ENCODE peak calls at places on chromosomes 7 and 10, in ten cellular contexts. Z, H, F, S, M, N, C, W, L and J are unnamed samples.

GRCh38 chr7:151256410-151257045 is 8.0 kb upstream of the SMARCD3 start:
- DNase-seq in Z (peak; percentile 57), H (no peak), F (no peak), S (no peak), M (no peak), N (no peak), C (no peak), W (no peak), L (no peak), J (no peak)

GRCh38 chr7:157476654-157477549 is 140.1 kb downstream of the DNAJB6 start:
- DNase-seq in Z (no peak), H (no peak), F (no peak), S (no peak), M (peak; percentile 37), N (no peak), C (no peak), W (no peak), L (no peak), J (no peak)

GRCh38 chr10:90801608-90802007 is 56.2 kb downstream of the HTR7 start:
- DNase-seq in Z (no peak), H (no peak), F (no peak), S (no peak), M (no peak), N (no peak), C (no peak), W (no peak), L (no peak), J (no peak)

GRCh38 chr7:80467069-80467468 is 44.8 kb downstream of the GNAT3 start:
- DNase-seq in Z (no peak), H (no peak), F (no peak), S (no peak), M (no peak), N (no peak), C (no peak), W (no peak), L (no peak), J (peak; percentile 89)

GRCh38 chr10:7161484-7162283 is 249.2 kb downstream of the SFMBT2 start:
- DNase-seq in Z (no peak), H (no peak), F (no peak), S (no peak), M (no peak), N (no peak), C (no peak), W (no peak), L (no peak), J (peak; percentile 2)

GRCh38 chr7:103142494-103142893 is 6.4 kb downstream of the NAPEPLD start:
- DNase-seq in Z (no peak), H (no peak), F (no peak), S (no peak), M (no peak), N (no peak), C (no peak), W (no peak), L (no peak), J (no peak)

GRCh38 chr10:90859321-90859751 is 1.5 kb upstream of the HTR7 start:
- DNase-seq in Z (no peak), H (no peak), F (no peak), S (no peak), M (no peak), N (no peak), C (no peak), W (no peak), L (no peak), J (peak; percentile 83)

GRCh38 chr10:69960606-69961167 is 92.0 kb upstream of the MACROH2A2 start:
- DNase-seq in Z (no peak), H (no peak), F (no peak), S (no peak), M (no peak), N (no peak), C (no peak), W (no peak), L (no peak), J (no peak)

GRCh38 chr10:50312464-50313437 is 61.4 kb upstream of the ASAH2 start:
- DNase-seq in Z (no peak), H (no peak), F (no peak), S (no peak), M (no peak), N (no peak), C (no peak), W (no peak), L (no peak), J (peak; percentile 59)

GRCh38 chr7:29194594-29195417 is at the start of gene CHN2:
- DNase-seq in Z (peak; percentile 64), H (peak; percentile 32), F (peak; percentile 14), S (peak; percentile 66), M (peak; percentile 82), N (peak; percentile 18), C (peak; percentile 54), W (peak; percentile 42), L (peak; percentile 48), J (no peak)

GRCh38 chr7:105046414-105046813 is 32.4 kb downstream of the KMT2E start:
- DNase-seq in Z (no peak), H (no peak), F (no peak), S (no peak), M (no peak), N (no peak), C (no peak), W (no peak), L (no peak), J (peak; percentile 36)

GRCh38 chr10:12728569-12728968 is 272.9 kb downstream of the CCDC3 start:
- DNase-seq in Z (peak; percentile 34), H (no peak), F (no peak), S (no peak), M (no peak), N (no peak), C (no peak), W (no peak), L (no peak), J (no peak)

GRCh38 chr7:99036531-99037175 is 107.3 kb downstream of the SMURF1 start:
- DNase-seq in Z (peak; percentile 63), H (no peak), F (no peak), S (no peak), M (no peak), N (no peak), C (peak; percentile 64), W (peak; percentile 20), L (peak; percentile 42), J (peak; percentile 18)

GRCh38 chr10:58578366-58578765 is 65.7 kb downstream of the BICC1 start:
- DNase-seq in Z (no peak), H (no peak), F (no peak), S (no peak), M (no peak), N (no peak), C (no peak), W (no peak), L (no peak), J (no peak)

GRCh38 chr10:42990721-42991441 is 86.0 kb upstream of the RET start:
- DNase-seq in Z (no peak), H (no peak), F (no peak), S (no peak), M (no peak), N (no peak), C (no peak), W (no peak), L (no peak), J (no peak)

GRCh38 chr7:22356855-22357310 is at the start of gene RAPGEF5:
- DNase-seq in Z (no peak), H (no peak), F (peak; percentile 65), S (no peak), M (no peak), N (no peak), C (peak; percentile 70), W (peak; percentile 5), L (no peak), J (no peak)

GRCh38 chr7:102042016-102042656 is 224.7 kb downstream of the CUX1 start:
- DNase-seq in Z (no peak), H (no peak), F (no peak), S (no peak), M (no peak), N (no peak), C (no peak), W (no peak), L (no peak), J (no peak)

GRCh38 chr7:85950418-85950817 is 693.3 kb upstream of the GRM3 start:
- DNase-seq in Z (no peak), H (no peak), F (no peak), S (no peak), M (no peak), N (no peak), C (no peak), W (no peak), L (no peak), J (no peak)

GRCh38 chr7:107989618-107990373 is 13.2 kb downstream of the LAMB1 start:
- DNase-seq in Z (no peak), H (no peak), F (no peak), S (no peak), M (no peak), N (no peak), C (no peak), W (no peak), L (no peak), J (no peak)

GRCh38 chr7:112481833-112482669 is 1.3 kb downstream of the LSMEM1 start:
- DNase-seq in Z (peak; percentile 11), H (no peak), F (no peak), S (no peak), M (no peak), N (no peak), C (no peak), W (no peak), L (no peak), J (peak; percentile 91)

GRCh38 chr10:89644967-89645741 is at the start of gene PANK1:
- DNase-seq in Z (peak; percentile 80), H (peak; percentile 73), F (peak; percentile 87), S (peak; percentile 60), M (peak; percentile 75), N (peak; percentile 55), C (peak; percentile 50), W (peak; percentile 84), L (peak; percentile 56), J (peak; percentile 85)

GRCh38 chr7:106100863-106101262 is 11.2 kb downstream of the SYPL1 start:
- DNase-seq in Z (no peak), H (no peak), F (no peak), S (no peak), M (no peak), N (no peak), C (no peak), W (no peak), L (no peak), J (no peak)

GRCh38 chr10:93160140-93160539 is 86.4 kb downstream of the CYP26A1 start:
- DNase-seq in Z (no peak), H (no peak), F (no peak), S (no peak), M (no peak), N (no peak), C (no peak), W (no peak), L (no peak), J (no peak)

GRCh38 chr7:117572826-117573620 is 93.2 kb downstream of the CFTR start:
- DNase-seq in Z (no peak), H (no peak), F (no peak), S (no peak), M (no peak), N (no peak), C (no peak), W (no peak), L (no peak), J (peak; percentile 42)

GRCh38 chr7:103344453-103345149 is at the start of gene DNAJC2:
- DNase-seq in Z (peak; percentile 82), H (peak; percentile 83), F (peak; percentile 96), S (peak; percentile 90), M (peak; percentile 93), N (peak; percentile 59), C (peak; percentile 83), W (peak; percentile 91), L (peak; percentile 59), J (peak; percentile 96)

GRCh38 chr10:52472406-52473146 is 158.5 kb downstream of the DKK1 start:
- DNase-seq in Z (no peak), H (no peak), F (no peak), S (no peak), M (no peak), N (no peak), C (no peak), W (no peak), L (no peak), J (no peak)

GRCh38 chr7:144908943-144909556 is 73.2 kb upstream of the TPK1 start:
- DNase-seq in Z (no peak), H (no peak), F (no peak), S (no peak), M (no peak), N (no peak), C (no peak), W (no peak), L (no peak), J (no peak)

GRCh38 chr7:32093415-32094408 is 23.5 kb upstream of the PDE1C start:
- DNase-seq in Z (no peak), H (no peak), F (no peak), S (no peak), M (no peak), N (no peak), C (no peak), W (no peak), L (no peak), J (peak; percentile 10)